ENCODE peak calls at places on chromosome 18, in eight cellular contexts. I is lower lobe of right lung, S is NCI-H2171, H is Calu3, J is HCT116, R is NT2/D1, N is LHCN-M2, P is endothelial cell. K is an unnamed sample.

GRCh38 chr18:49874238-49874637 is 60.9 kb upstream of the ACAA2 start:
- DNase-seq in I (no peak), S (no peak), H (no peak), J (no peak), R (no peak), N (no peak), P (no peak), K (no peak)

GRCh38 chr18:41553716-41554115 is 401.3 kb upstream of the PIK3C3 start:
- DNase-seq in I (no peak), S (no peak), H (no peak), J (no peak), R (no peak), N (no peak), P (no peak), K (no peak)

GRCh38 chr18:46636040-46636630 is 20.9 kb downstream of the LOXHD1 start:
- DNase-seq in I (no peak), S (no peak), H (no peak), J (no peak), R (no peak), N (no peak), P (no peak), K (no peak)

GRCh38 chr18:36942264-36942663 is 113.3 kb downstream of the KIAA1328 start:
- DNase-seq in I (no peak), S (peak; percentile 9), H (peak; percentile 40), J (peak; percentile 18), R (peak; percentile 15), N (peak; percentile 32), P (peak; percentile 20), K (no peak)

GRCh38 chr18:48832961-48833700 is 117.6 kb downstream of the SMAD7 start:
- DNase-seq in I (peak; percentile 73), S (no peak), H (peak; percentile 73), J (peak; percentile 84), R (no peak), N (peak; percentile 90), P (no peak), K (peak; percentile 93)

GRCh38 chr18:30491815-30492551 is 550.6 kb downstream of the DSC3 start:
- DNase-seq in I (no peak), S (no peak), H (no peak), J (no peak), R (no peak), N (no peak), P (no peak), K (no peak)

GRCh38 chr18:44182363-44182762 is 498.3 kb upstream of the SETBP1 start:
- DNase-seq in I (no peak), S (no peak), H (no peak), J (no peak), R (no peak), N (no peak), P (no peak), K (no peak)

GRCh38 chr18:63002803-63003445 is 287.6 kb downstream of the PHLPP1 start:
- DNase-seq in I (no peak), S (no peak), H (peak; percentile 67), J (no peak), R (no peak), N (no peak), P (no peak), K (no peak)

GRCh38 chr18:74226156-74226555 is 65.6 kb downstream of the CYB5A start:
- DNase-seq in I (no peak), S (no peak), H (no peak), J (no peak), R (no peak), N (no peak), P (no peak), K (no peak)

GRCh38 chr18:2914185-2914584 is 67.4 kb downstream of the EMILIN2 start:
- DNase-seq in I (no peak), S (peak; percentile 40), H (no peak), J (no peak), R (no peak), N (peak; percentile 32), P (no peak), K (no peak)

GRCh38 chr18:49632588-49632987 is 70.7 kb downstream of the LIPG start:
- DNase-seq in I (no peak), S (no peak), H (no peak), J (no peak), R (no peak), N (no peak), P (no peak), K (no peak)

GRCh38 chr18:48036641-48037421 is 106.4 kb upstream of the SMAD2 start:
- DNase-seq in I (no peak), S (no peak), H (no peak), J (no peak), R (no peak), N (no peak), P (no peak), K (peak; percentile 82)

GRCh38 chr18:22432672-22433137 is 15.0 kb upstream of the CTAGE1 start:
- DNase-seq in I (no peak), S (no peak), H (peak; percentile 78), J (peak; percentile 26), R (no peak), N (peak; percentile 25), P (no peak), K (peak; percentile 92)

GRCh38 chr18:43970656-43971055 is 693.4 kb upstream of the SYT4 start:
- DNase-seq in I (no peak), S (no peak), H (no peak), J (no peak), R (no peak), N (peak; percentile 40), P (no peak), K (no peak)

GRCh38 chr18:6975084-6975483 is 142.5 kb downstream of the LAMA1 start:
- DNase-seq in I (no peak), S (no peak), H (no peak), J (no peak), R (no peak), N (no peak), P (no peak), K (no peak)

GRCh38 chr18:48409591-48410094 is 460 bp upstream of the ZBTB7C start:
- DNase-seq in I (peak; percentile 72), S (peak; percentile 3), H (peak; percentile 15), J (no peak), R (no peak), N (peak; percentile 20), P (peak; percentile 25), K (no peak)

GRCh38 chr18:23021625-23022024 is 88.5 kb downstream of the RBBP8 start:
- DNase-seq in I (no peak), S (no peak), H (no peak), J (no peak), R (no peak), N (no peak), P (no peak), K (no peak)

GRCh38 chr18:54154231-54154630 is 70.2 kb downstream of the MBD2 start:
- DNase-seq in I (no peak), S (no peak), H (no peak), J (no peak), R (no peak), N (no peak), P (no peak), K (no peak)

GRCh38 chr18:41593276-41593675 is 361.8 kb upstream of the PIK3C3 start:
- DNase-seq in I (no peak), S (no peak), H (no peak), J (no peak), R (no peak), N (no peak), P (no peak), K (no peak)

GRCh38 chr18:24878289-24878688 is 417.9 kb downstream of the HRH4 start:
- DNase-seq in I (no peak), S (peak; percentile 4), H (no peak), J (no peak), R (peak; percentile 22), N (peak; percentile 60), P (peak; percentile 31), K (peak; percentile 51)